ENCODE peak calls at places on chromosomes 4 and X, in six cellular contexts. N is WTC11, Z is GM12878, B is HepG2, Q is H1, R is K562. F is an unnamed sample.

GRCh38 chrX:43728002-43728401 is 71.9 kb downstream of the MAOA start:
- DNase-seq in Z (no peak), N (no peak), R (no peak), B (peak), Q (no peak), F (no peak)

GRCh38 chrX:146224442-146224841 is 406.8 kb downstream of the SLITRK2 start:
- DNase-seq in R (no peak), N (no peak), Q (no peak), Z (no peak), B (no peak), F (peak)

GRCh38 chrX:374566-374965 is 12.1 kb downstream of the PPP2R3B start:
- DNase-seq in B (no peak), N (no peak), Z (no peak), Q (no peak), R (no peak), F (no peak)

GRCh38 chr4:53782468-53782865 is 191.2 kb upstream of the LNX1 start:
- DNase-seq in N (no peak), R (no peak), B (no peak), Z (no peak), Q (no peak), F (no peak)

GRCh38 chrX:116276191-116276700 is 105.7 kb downstream of the AGTR2 start:
- DNase-seq in Q (no peak), Z (no peak), N (no peak), B (no peak), R (no peak), F (no peak)

GRCh38 chrX:114905251-114905650 is 112.2 kb downstream of the IL13RA2 start:
- DNase-seq in Z (no peak), N (no peak), R (no peak), B (no peak), Q (no peak), F (no peak)

GRCh38 chr4:102574317-102574716 is 73.2 kb downstream of the NFKB1 start:
- DNase-seq in B (no peak), Q (no peak), Z (no peak), N (no peak), R (no peak), F (no peak)

GRCh38 chr4:136680271-136680670 is 852.0 kb downstream of the PCDH18 start:
- DNase-seq in R (no peak), N (no peak), Z (no peak), Q (no peak), B (no peak), F (no peak)

GRCh38 chr4:4386296-4386735 is 586 bp upstream of the NSG1 start:
- DNase-seq in N (peak), R (no peak), Z (no peak), Q (peak), B (no peak), F (peak)

GRCh38 chrX:70046978-70047377 is 2.8 kb downstream of the AWAT2 start:
- DNase-seq in Z (no peak), R (no peak), N (no peak), Q (no peak), B (no peak), F (no peak)

GRCh38 chrX:70044541-70045245 is 5.0 kb downstream of the AWAT2 start:
- DNase-seq in N (no peak), R (no peak), Z (no peak), B (no peak), Q (no peak), F (no peak)

GRCh38 chrX:70052895-70053615 is 3.3 kb upstream of the AWAT2 start:
- DNase-seq in B (no peak), R (no peak), Z (no peak), Q (no peak), N (no peak), F (no peak)

GRCh38 chrX:70049925-70050324 is at the start of gene AWAT2:
- DNase-seq in Z (no peak), R (no peak), B (no peak), N (no peak), Q (no peak), F (no peak)

DNA sequence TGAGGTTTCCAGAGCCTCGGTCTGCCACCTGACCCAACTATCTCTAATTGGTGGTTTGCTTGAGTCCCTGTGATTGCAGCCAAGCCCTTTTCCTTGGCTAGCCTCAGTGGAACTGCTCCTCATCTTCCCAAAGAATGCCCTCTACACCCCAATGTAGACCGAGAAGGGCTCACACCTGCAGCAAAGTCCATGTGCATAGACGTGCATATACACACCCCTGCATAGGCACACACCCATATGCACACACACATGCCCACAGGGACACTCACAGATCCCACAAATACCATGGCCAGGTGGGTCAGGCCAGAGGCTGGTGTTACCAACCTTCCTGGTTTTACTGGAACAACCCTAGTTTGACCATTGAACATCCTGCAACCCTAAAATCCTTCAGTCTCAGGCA is 332 bp downstream of the AWAT2 start:
- DNase-seq in R (no peak), B (no peak), N (no peak), Z (no peak), Q (no peak), F (no peak)
- TF ChIP-seq SP1 in R (no peak), B (no peak), N (no peak), Z (no peak), Q (no peak), F (no peak)

GRCh38 chr4:46484881-46485280 is 95.0 kb upstream of the GABRA2 start:
- DNase-seq in R (no peak), Z (no peak), Q (no peak), B (no peak), N (no peak), F (no peak)
- TF ChIP-seq SP1 in R (no peak), Z (no peak), Q (no peak), B (no peak), N (no peak), F (no peak)

GRCh38 chr4:187251896-187252295 is 528.2 kb upstream of the FAT1 start:
- DNase-seq in Z (no peak), R (no peak), B (no peak), N (no peak), Q (no peak), F (no peak)
- TF ChIP-seq SP1 in Z (no peak), R (no peak), B (no peak), N (no peak), Q (no peak), F (no peak)

DNA sequence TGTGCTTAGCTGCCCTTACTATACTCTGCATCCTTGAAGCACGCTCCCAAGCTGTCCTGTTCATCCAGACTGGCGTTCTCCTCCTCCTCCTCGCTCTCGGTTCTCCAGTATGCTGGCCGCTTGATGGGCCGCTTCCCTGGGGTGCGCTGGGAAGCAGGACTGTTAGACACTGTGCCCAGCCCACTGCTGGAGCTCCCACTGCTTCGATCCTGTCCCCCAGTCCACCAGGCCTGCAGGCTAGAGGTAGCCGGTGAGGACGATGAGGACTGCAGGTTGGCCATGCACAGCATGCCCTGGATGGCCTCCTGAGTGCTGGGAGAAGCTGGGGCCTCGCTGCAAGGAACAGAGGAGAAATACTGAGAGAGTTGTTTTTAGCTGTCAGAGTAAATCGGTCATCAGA is 59.4 kb downstream of the PHF8 start:
- DNase-seq in Q (no peak), N (no peak), Z (no peak), R (no peak), B (no peak), F (no peak)
- TF ChIP-seq SP1 in Q (no peak), N (no peak), Z (no peak), R (no peak), B (no peak), F (no peak)

DNA sequence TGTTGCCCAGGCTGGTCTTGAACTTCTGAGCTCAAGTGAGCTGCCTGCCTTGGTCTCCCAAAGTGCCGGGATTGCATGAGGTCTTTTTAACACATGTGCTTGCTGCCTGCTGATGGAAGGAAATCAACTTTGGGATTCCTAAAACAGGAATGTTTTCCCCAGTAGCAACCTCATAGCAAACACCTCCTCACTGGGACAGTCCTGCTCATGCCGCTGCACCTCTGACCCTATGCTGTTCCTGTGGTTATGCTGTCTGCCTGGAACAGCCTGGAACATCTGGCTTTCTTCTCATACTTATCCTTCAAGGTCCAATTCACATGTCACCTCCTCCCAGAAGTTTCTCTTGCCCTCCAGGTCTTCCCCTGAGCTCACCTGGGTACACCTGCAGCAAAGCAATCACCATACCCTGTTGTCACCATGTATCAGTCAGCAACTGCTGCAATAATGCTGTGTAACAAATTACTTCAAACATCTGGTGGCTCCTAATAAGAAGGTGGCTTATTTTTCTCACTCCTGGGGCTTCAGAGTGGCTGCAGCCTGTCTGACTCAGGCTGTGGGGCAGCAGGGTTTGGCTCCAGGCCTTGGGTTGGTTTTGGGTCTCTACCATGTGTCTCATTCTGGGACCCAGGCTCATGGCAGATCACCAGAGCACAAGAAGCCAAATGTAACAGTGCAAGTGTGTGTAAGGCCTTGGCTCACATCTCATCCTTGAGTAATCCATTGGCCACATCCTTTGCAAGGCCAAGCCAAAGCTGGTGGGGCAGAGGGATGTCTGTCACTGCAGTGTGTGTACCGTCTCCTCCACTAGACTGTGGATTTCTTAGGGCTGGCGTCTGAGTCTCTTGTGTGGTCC is 59.4 kb upstream of the SORCS2 start:
- DNase-seq in Q (no peak), N (no peak), B (no peak), R (no peak), Z (no peak), F (no peak)
- TF ChIP-seq SP1 in Q (no peak), N (no peak), B (no peak), R (no peak), Z (no peak), F (no peak)

GRCh38 chr4:38314663-38315062 is 349.3 kb upstream of the KLF3 start:
- DNase-seq in Q (no peak), R (no peak), B (peak), N (no peak), Z (no peak), F (no peak)
- TF ChIP-seq SP1 in Q (no peak), R (no peak), B (no peak), N (no peak), Z (no peak), F (no peak)

GRCh38 chrX:7926914-7927258 is 327 bp downstream of the PNPLA4 start:
- DNase-seq in Q (no peak), R (no peak), Z (no peak), N (no peak), B (no peak), F (no peak)

GRCh38 chrX:7921750-7922149 is 5.5 kb downstream of the PNPLA4 start:
- DNase-seq in B (no peak), N (no peak), Q (no peak), Z (no peak), R (no peak), F (no peak)

GRCh38 chrX:7926501-7926900 is 712 bp downstream of the PNPLA4 start:
- DNase-seq in B (no peak), R (no peak), Q (no peak), Z (no peak), N (no peak), F (no peak)

GRCh38 chrX:7927259-7928167 is at the start of gene PNPLA4:
- DNase-seq in Q (peak), N (peak), R (peak), B (peak), Z (peak), F (peak)

GRCh38 chrX:7925867-7926472 is 1.2 kb downstream of the PNPLA4 start:
- DNase-seq in Q (peak), R (peak), B (peak), N (peak), Z (peak), F (peak)
- TF ChIP-seq SP1 in Q (no peak), R (no peak), B (no peak), N (no peak), Z (no peak), F (no peak)

GRCh38 chrX:118975831-118976598 is 1.6 kb downstream of the LONRF3 start:
- DNase-seq in R (peak), Z (no peak), Q (no peak), N (peak), B (peak), F (peak)
- TF ChIP-seq SP1 in R (no peak), Z (no peak), Q (no peak), N (no peak), B (no peak), F (no peak)

F was measured in HEK293T.